ENCODE peak calls at places on chromosome X, in five cellular contexts. D is Peyer's patch, P is esophagus muscularis mucosa, S is fibroblast of lung, U is right cardiac atrium. I is an unnamed sample.

GRCh38 chrX:135193740-135194139 is 22.5 kb upstream of the CT55 start:
- DNase-seq in D (no peak), P (no peak), S (no peak), U (no peak), I (no peak)

GRCh38 chrX:15465347-15465746 is 27.8 kb downstream of the PIR start:
- DNase-seq in D (no peak), P (no peak), S (no peak), U (no peak), I (no peak)

GRCh38 chrX:17854521-17854920 is 6.6 kb downstream of the RAI2 start:
- DNase-seq in D (no peak), P (no peak), S (no peak), U (no peak), I (no peak)

GRCh38 chrX:15947648-15948317 is 93.2 kb upstream of the AP1S2 start:
- DNase-seq in D (no peak), P (no peak), S (peak; percentile 41), U (no peak), I (no peak)

GRCh38 chrX:106619797-106620196 is 8.0 kb downstream of the RADX start:
- DNase-seq in D (no peak), P (no peak), S (peak; percentile 29), U (no peak), I (no peak)

GRCh38 chrX:115268421-115268820 is 21.1 kb upstream of the LUZP4 start:
- DNase-seq in D (no peak), P (no peak), S (peak; percentile 6), U (no peak), I (no peak)

GRCh38 chrX:133415276-133416105 is at the start of gene GPC4:
- DNase-seq in D (no peak), P (peak; percentile 91), S (peak; percentile 54), U (peak; percentile 86), I (no peak)

GRCh38 chrX:18875256-18875878 is 108.5 kb downstream of the PHKA2 start:
- DNase-seq in D (no peak), P (no peak), S (no peak), U (no peak), I (no peak)

GRCh38 chrX:45769919-45770582 is 569.4 kb upstream of the DIPK2B start:
- DNase-seq in D (peak; percentile 68), P (peak; percentile 92), S (peak; percentile 96), U (peak; percentile 79), I (no peak)

GRCh38 chrX:10158279-10158939 is 1.6 kb downstream of the CLCN4 start:
- DNase-seq in D (peak; percentile 51), P (no peak), S (no peak), U (peak; percentile 78), I (no peak)

GRCh38 chrX:10648608-10649007 is 28.2 kb upstream of the MID1 start:
- DNase-seq in D (no peak), P (no peak), S (peak; percentile 76), U (no peak), I (no peak)

GRCh38 chrX:2654436-2655340 is 36.4 kb upstream of the CD99 start:
- DNase-seq in D (no peak), P (no peak), S (no peak), U (no peak), I (no peak)

GRCh38 chrX:11450354-11450753 is 157.1 kb downstream of the AMELX start:
- DNase-seq in D (no peak), P (no peak), S (no peak), U (no peak), I (no peak)

GRCh38 chrX:2967998-2968909 is 38.1 kb upstream of the ARSH start:
- DNase-seq in D (no peak), P (no peak), S (peak; percentile 28), U (peak; percentile 56), I (no peak)

GRCh38 chrX:144293229-144293628 is 409.4 kb downstream of the UBE2NL start:
- DNase-seq in D (no peak), P (no peak), S (no peak), U (no peak), I (no peak)

GRCh38 chrX:22338740-22339139 is 66.0 kb downstream of the CBLL2 start:
- DNase-seq in D (no peak), P (no peak), S (peak; percentile 51), U (no peak), I (no peak)

GRCh38 chrX:7706032-7706431 is 136.9 kb upstream of the VCX start:
- DNase-seq in D (no peak), P (no peak), S (peak; percentile 0), U (no peak), I (no peak)

GRCh38 chrX:103405009-103405333 is 28.6 kb downstream of the BEX3 start:
- DNase-seq in D (no peak), P (no peak), S (no peak), U (no peak), I (no peak)

GRCh38 chrX:110944323-110944761 is 148.7 kb upstream of the CHRDL1 start:
- DNase-seq in D (no peak), P (no peak), S (no peak), U (no peak), I (no peak)

GRCh38 chrX:37315511-37316248 is 33.5 kb upstream of the PRRG1 start:
- DNase-seq in D (no peak), P (no peak), S (no peak), U (no peak), I (no peak)

GRCh38 chrX:37314526-37314925 is 34.6 kb upstream of the PRRG1 start:
- DNase-seq in D (no peak), P (no peak), S (peak; percentile 1), U (no peak), I (no peak)
- H3K27ac ChIP-seq in D (no peak overlapping the region), P (no peak overlapping the region), S (no peak overlapping the region), U (no peak overlapping the region), I (no peak overlapping the region)

GRCh38 chrX:13373027-13373806 is 53.4 kb upstream of the ATXN3L start:
- DNase-seq in D (no peak), P (no peak), S (no peak), U (no peak), I (no peak)
- H3K27ac ChIP-seq in D (no peak overlapping the region), P (peak overlapping the region; percentile 60), S (peak overlapping the region; percentile 76), U (peak overlapping the region; percentile 81), I (peak overlapping the region; percentile 36)

GRCh38 chrX:29468911-29469494 is 746.4 kb upstream of the MAGEB2 start:
- DNase-seq in D (no peak), P (no peak), S (no peak), U (no peak), I (no peak)
- H3K27ac ChIP-seq in D (no peak overlapping the region), P (no peak overlapping the region), S (no peak overlapping the region), U (no peak overlapping the region), I (no peak overlapping the region)

GRCh38 chrX:130060122-130061069 is 49.9 kb downstream of the ELF4 start:
- DNase-seq in D (peak; percentile 71), P (no peak), S (peak; percentile 53), U (peak; percentile 93), I (no peak)
- H3K27ac ChIP-seq in D (peak overlapping the region; percentile 58), P (peak overlapping the region; percentile 72), S (no peak overlapping the region), U (peak overlapping the region; percentile 39), I (peak overlapping the region; percentile 29)

DNA sequence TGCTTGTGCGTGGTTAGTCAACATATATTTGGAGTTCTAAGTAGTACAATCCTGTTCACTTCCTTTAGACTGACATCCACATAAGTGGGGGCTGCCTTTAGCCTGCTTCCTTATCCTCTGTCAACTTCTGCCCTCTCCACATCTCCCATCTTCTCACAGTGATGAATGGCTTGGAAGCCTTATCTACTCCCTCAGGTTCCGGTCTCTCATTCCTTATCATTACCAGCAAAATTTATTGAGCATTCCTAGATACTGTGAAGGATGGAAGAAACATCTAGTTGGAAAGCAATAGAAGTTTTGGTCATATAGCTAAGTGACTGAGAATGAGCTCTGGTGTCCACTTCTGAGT is 25.2 kb downstream of the DOCK11 start:
- DNase-seq in D (no peak), P (no peak), S (no peak), U (no peak), I (no peak)
- H3K27ac ChIP-seq in D (no peak overlapping the region), P (peak overlapping the region; percentile 76), S (peak overlapping the region; percentile 92), U (no peak overlapping the region), I (no peak overlapping the region)

GRCh38 chrX:1390621-1391369 is 1.1 kb downstream of the SLC25A6 start:
- DNase-seq in D (peak; percentile 12), P (no peak), S (no peak), U (peak; percentile 67), I (no peak)
- H3K27ac ChIP-seq in D (peak overlapping the region; percentile 100), P (peak overlapping the region; percentile 100), S (peak overlapping the region; percentile 98), U (peak overlapping the region; percentile 84), I (peak overlapping the region; percentile 95)

I was measured in epithelial cell of prostate.